ENCODE peak calls at places on chromosomes 16 and 17, in four cellular contexts. One of them, this sample, is unnamed.

GRCh38 chr17:4969551-4970231 is 2.1 kb upstream of the SPAG7 start:
- DNase-seq in NCI-H146: no peak
- DNase-seq in dorsolateral prefrontal cortex: no peak
- DNase-seq in NCI-H446 treated with DMSO at 0.1 percent for 48 hours: no peak
- DNase-seq in this sample: no peak

GRCh38 chr17:17900615-17901520 is 64.1 kb upstream of the SREBF1 start:
- DNase-seq in NCI-H146: peak; percentile 38
- DNase-seq in dorsolateral prefrontal cortex: no peak
- DNase-seq in NCI-H446 treated with DMSO at 0.1 percent for 48 hours: peak; percentile 61
- DNase-seq in this sample: peak; percentile 76

GRCh38 chr16:48384982-48385271 is 286 bp downstream of the SIAH1 start:
- DNase-seq in NCI-H146: peak; percentile 72
- DNase-seq in dorsolateral prefrontal cortex: no peak
- DNase-seq in NCI-H446 treated with DMSO at 0.1 percent for 48 hours: no peak
- DNase-seq in this sample: no peak

GRCh38 chr16:89268987-89269735 is 51.7 kb downstream of the ZNF778 start:
- DNase-seq in NCI-H146: no peak
- DNase-seq in dorsolateral prefrontal cortex: no peak
- DNase-seq in NCI-H446 treated with DMSO at 0.1 percent for 48 hours: no peak
- DNase-seq in this sample: no peak

GRCh38 chr16:4319454-4319853 is 3.6 kb downstream of the GLIS2 start:
- DNase-seq in NCI-H146: no peak
- DNase-seq in dorsolateral prefrontal cortex: no peak
- DNase-seq in NCI-H446 treated with DMSO at 0.1 percent for 48 hours: no peak
- DNase-seq in this sample: no peak

GRCh38 chr17:17635126-17635525 is 43.6 kb upstream of the PEMT start:
- DNase-seq in NCI-H146: no peak
- DNase-seq in dorsolateral prefrontal cortex: no peak
- DNase-seq in NCI-H446 treated with DMSO at 0.1 percent for 48 hours: peak; percentile 28
- DNase-seq in this sample: no peak

GRCh38 chr16:85750827-85751641 is at the start of gene C16orf74:
- DNase-seq in NCI-H146: peak; percentile 52
- DNase-seq in dorsolateral prefrontal cortex: no peak
- DNase-seq in NCI-H446 treated with DMSO at 0.1 percent for 48 hours: no peak
- DNase-seq in this sample: no peak

GRCh38 chr17:8680850-8681174 is 50.3 kb upstream of the MYH10 start:
- DNase-seq in NCI-H146: no peak
- DNase-seq in dorsolateral prefrontal cortex: no peak
- DNase-seq in NCI-H446 treated with DMSO at 0.1 percent for 48 hours: no peak
- DNase-seq in this sample: no peak

GRCh38 chr16:79870016-79870886 is 269.7 kb upstream of the MAF start:
- DNase-seq in NCI-H146: no peak
- DNase-seq in dorsolateral prefrontal cortex: no peak
- DNase-seq in NCI-H446 treated with DMSO at 0.1 percent for 48 hours: no peak
- DNase-seq in this sample: no peak

This sample was measured in putamen.